ENCODE peak calls at places on chromosome 20, in four cellular contexts. T is left cardiac atrium; U is stimulated activated CD4-positive, alpha-beta T cell treated with anti-CD3 and anti-CD28 coated beads, Interleukin-4, amount 100 ng/mL, for 1 hour; C is H9. N is an unnamed sample.

GRCh38 chr20:48940170-48940569 is 18.7 kb downstream of the ARFGEF2 start:
- DNase-seq in T (no peak), U (no peak), C (no peak), N (no peak)

GRCh38 chr20:33285861-33286495 is 3.0 kb downstream of the BPIFB1 start:
- DNase-seq in T (no peak), U (no peak), C (no peak), N (no peak)

GRCh38 chr20:1803216-1804128 is 91.7 kb upstream of the SIRPA start:
- DNase-seq in T (peak), U (peak), C (peak), N (peak)

GRCh38 chr20:19813839-19814238 is 55.8 kb downstream of the RIN2 start:
- DNase-seq in T (no peak), U (no peak), C (no peak), N (no peak)

GRCh38 chr20:25444556-25444955 is 37.1 kb downstream of the GINS1 start:
- DNase-seq in T (no peak), U (no peak), C (no peak), N (no peak)

GRCh38 chr20:37114012-37114411 is 18.2 kb upstream of the RBL1 start:
- DNase-seq in T (no peak), U (no peak), C (no peak), N (no peak)

GRCh38 chr20:32971703-32972161 is 32.5 kb downstream of the SUN5 start:
- DNase-seq in T (no peak), U (no peak), C (peak), N (no peak)

GRCh38 chr20:62702886-62703852 is 5.5 kb upstream of the NTSR1 start:
- DNase-seq in T (no peak), U (no peak), C (no peak), N (no peak)

GRCh38 chr20:57589728-57590484 is 29.0 kb downstream of the PCK1 start:
- DNase-seq in T (no peak), U (no peak), C (no peak), N (no peak)

GRCh38 chr20:23048283-23049200 is 930 bp downstream of the THBD start:
- DNase-seq in T (peak), U (no peak), C (peak), N (no peak)

GRCh38 chr20:63260943-63261807 is 6.9 kb upstream of the NKAIN4 start:
- DNase-seq in T (no peak), U (no peak), C (no peak), N (no peak)

GRCh38 chr20:12294684-12295083 is 377.0 kb downstream of the BTBD3 start:
- DNase-seq in T (no peak), U (no peak), C (no peak), N (no peak)

GRCh38 chr20:31719644-31720485 is 2.8 kb downstream of the BCL2L1 start:
- DNase-seq in T (no peak), U (no peak), C (peak), N (no peak)

GRCh38 chr20:18006684-18007083 is 37.9 kb downstream of the MGME1 start:
- DNase-seq in T (no peak), U (no peak), C (no peak), N (no peak)

GRCh38 chr20:54608039-54608745 is 132.8 kb downstream of the DOK5 start:
- DNase-seq in T (no peak), U (no peak), C (no peak), N (no peak)

GRCh38 chr20:44173116-44173515 is 13.9 kb downstream of the JPH2 start:
- DNase-seq in T (no peak), U (no peak), C (no peak), N (no peak)

GRCh38 chr20:43751167-43752050 is 24.6 kb upstream of the GTSF1L start:
- DNase-seq in T (no peak), U (peak), C (no peak), N (no peak)

GRCh38 chr20:41177636-41178035 is 40.3 kb downstream of the PLCG1 start:
- DNase-seq in T (peak), U (no peak), C (peak), N (no peak)

GRCh38 chr20:32285621-32286334 is 8.3 kb downstream of the KIF3B start:
- DNase-seq in T (no peak), U (peak), C (no peak), N (no peak)

GRCh38 chr20:38172344-38172743 is 7.3 kb upstream of the TGM2 start:
- DNase-seq in T (no peak), U (no peak), C (no peak), N (no peak)

GRCh38 chr20:62025832-62026563 is 39.7 kb downstream of the TAF4 start:
- DNase-seq in T (peak), U (no peak), C (no peak), N (no peak)

GRCh38 chr20:31695849-31696804 is 26.5 kb downstream of the BCL2L1 start:
- DNase-seq in T (no peak), U (no peak), C (no peak), N (no peak)

GRCh38 chr20:7742479-7742878 is 197.8 kb downstream of the HAO1 start:
- DNase-seq in T (no peak), U (no peak), C (no peak), N (no peak)

GRCh38 chr20:4546342-4546741 is 175.4 kb upstream of the PRND start:
- DNase-seq in T (no peak), U (no peak), C (peak), N (no peak)

GRCh38 chr20:33654680-33655161 is 7.4 kb upstream of the C20orf144 start:
- DNase-seq in T (no peak), U (no peak), C (no peak), N (no peak)

GRCh38 chr20:57709823-57710799 is at the start of gene PMEPA1:
- DNase-seq in T (peak), U (peak), C (peak), N (peak)

GRCh38 chr20:58458342-58459057 is 56.7 kb downstream of the APCDD1L start:
- DNase-seq in T (no peak), U (no peak), C (no peak), N (no peak)

GRCh38 chr20:40493071-40493470 is 196.0 kb downstream of the MAFB start:
- DNase-seq in T (peak), U (no peak), C (no peak), N (no peak)

GRCh38 chr20:31833130-31833930 is 12.1 kb downstream of the FOXS1 start:
- DNase-seq in T (peak), U (peak), C (peak), N (no peak)

GRCh38 chr20:40897177-40897700 is 131.4 kb upstream of the TOP1 start:
- DNase-seq in T (no peak), U (no peak), C (no peak), N (no peak)

GRCh38 chr20:57251344-57251743 is 15.1 kb downstream of the BMP7 start:
- DNase-seq in T (no peak), U (no peak), C (no peak), N (no peak)

GRCh38 chr20:50064640-50065615 is 48.0 kb downstream of the UBE2V1 start:
- DNase-seq in T (no peak), U (no peak), C (no peak), N (no peak)